ENCODE peak calls at places on chromosomes 16 and 17, in four cellular contexts. Q is A549, N is HepG2, I is K562. M is an unnamed sample.

GRCh38 chr17:45019177-45019711 is 32.2 kb downstream of the DCAKD start:
- DNase-seq in I (peak; percentile 70), N (no peak), Q (peak; percentile 71), M (no peak)

GRCh38 chr17:66755101-66755943 is 79.6 kb upstream of the CACNG5 start:
- DNase-seq in N (no peak), Q (no peak), I (no peak), M (no peak)

GRCh38 chr16:89434490-89434889 is 55.9 kb downstream of the ANKRD11 start:
- DNase-seq in N (no peak), Q (no peak), I (no peak), M (no peak)

GRCh38 chr17:30232015-30232821 is 3.3 kb downstream of the SLC6A4 start:
- DNase-seq in Q (no peak), N (no peak), I (no peak), M (no peak)

GRCh38 chr16:21950782-21951521 is 2.2 kb upstream of the UQCRC2 start:
- DNase-seq in Q (peak; percentile 54), N (peak; percentile 54), I (peak; percentile 44), M (no peak)

GRCh38 chr16:15757630-15758251 is 99.1 kb downstream of the MYH11 start:
- DNase-seq in I (peak; percentile 31), Q (no peak), N (no peak), M (peak; percentile 24)

GRCh38 chr17:28570716-28571254 is 539 bp downstream of the PIGS start:
- DNase-seq in I (peak; percentile 81), Q (peak; percentile 64), N (peak; percentile 47), M (peak; percentile 55)

GRCh38 chr16:3824121-3824795 is 56.3 kb downstream of the CREBBP start:
- DNase-seq in Q (no peak), I (no peak), N (no peak), M (no peak)

GRCh38 chr16:85199069-85199725 is 86.9 kb upstream of the CIBAR2 start:
- DNase-seq in Q (no peak), N (no peak), I (no peak), M (no peak)

GRCh38 chr16:8863594-8864424 is 5.0 kb downstream of the CARHSP1 start:
- DNase-seq in N (peak; percentile 100), I (peak; percentile 74), Q (no peak), M (peak; percentile 45)

GRCh38 chr17:13671341-13671740 is 69.6 kb upstream of the HS3ST3A1 start:
- DNase-seq in I (no peak), N (no peak), Q (no peak), M (no peak)

GRCh38 chr16:84815446-84815845 is 4.3 kb upstream of the CRISPLD2 start:
- DNase-seq in Q (no peak), N (no peak), I (no peak), M (no peak)

GRCh38 chr17:27295945-27296344 is 2.0 kb downstream of the WSB1 start:
- DNase-seq in Q (no peak), I (peak; percentile 40), N (no peak), M (no peak)

GRCh38 chr17:82684207-82684903 is 14.1 kb downstream of the RAB40B start:
- DNase-seq in N (no peak), I (no peak), Q (peak; percentile 81), M (no peak)

DNA sequence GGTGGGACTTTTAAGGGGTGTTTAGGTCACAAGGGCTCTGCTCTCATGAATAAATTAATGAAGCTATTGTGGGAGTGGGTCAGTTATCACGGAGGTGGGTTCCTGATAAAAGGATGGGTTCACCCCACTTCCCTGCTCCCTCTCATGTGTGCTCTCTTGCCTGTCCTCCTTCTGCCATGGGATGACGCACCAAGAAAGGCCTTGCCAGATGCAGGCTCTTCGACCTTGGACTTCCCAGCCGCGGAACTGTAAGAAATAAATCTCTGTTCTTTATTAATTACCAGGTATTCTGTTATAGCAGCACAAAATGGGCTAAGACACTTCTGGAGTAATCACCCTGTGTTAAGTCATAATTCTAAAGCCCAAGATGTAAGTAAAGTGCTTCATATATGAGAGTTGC is 141.5 kb downstream of the ASIC2 start:
- DNase-seq in I (no peak), Q (no peak), N (no peak), M (no peak)
- TF ChIP-seq NR3C1 in I (no peak), Q (no peak), N (no peak), M (no peak)

GRCh38 chr16:27364493-27365141 is 37.4 kb upstream of the IL21R start:
- DNase-seq in N (peak; percentile 97), I (no peak), Q (peak; percentile 44), M (no peak)

GRCh38 chr16:27365142-27366089 is 36.6 kb upstream of the IL21R start:
- DNase-seq in N (peak; percentile 58), I (no peak), Q (no peak), M (no peak)

GRCh38 chr16:27367463-27368357 is 34.3 kb upstream of the IL21R start:
- DNase-seq in I (peak; percentile 83), Q (peak; percentile 87), N (peak; percentile 56), M (peak; percentile 83)

GRCh38 chr16:27368358-27368722 is 33.6 kb upstream of the IL21R start:
- DNase-seq in N (no peak), I (no peak), Q (no peak), M (no peak)

DNA sequence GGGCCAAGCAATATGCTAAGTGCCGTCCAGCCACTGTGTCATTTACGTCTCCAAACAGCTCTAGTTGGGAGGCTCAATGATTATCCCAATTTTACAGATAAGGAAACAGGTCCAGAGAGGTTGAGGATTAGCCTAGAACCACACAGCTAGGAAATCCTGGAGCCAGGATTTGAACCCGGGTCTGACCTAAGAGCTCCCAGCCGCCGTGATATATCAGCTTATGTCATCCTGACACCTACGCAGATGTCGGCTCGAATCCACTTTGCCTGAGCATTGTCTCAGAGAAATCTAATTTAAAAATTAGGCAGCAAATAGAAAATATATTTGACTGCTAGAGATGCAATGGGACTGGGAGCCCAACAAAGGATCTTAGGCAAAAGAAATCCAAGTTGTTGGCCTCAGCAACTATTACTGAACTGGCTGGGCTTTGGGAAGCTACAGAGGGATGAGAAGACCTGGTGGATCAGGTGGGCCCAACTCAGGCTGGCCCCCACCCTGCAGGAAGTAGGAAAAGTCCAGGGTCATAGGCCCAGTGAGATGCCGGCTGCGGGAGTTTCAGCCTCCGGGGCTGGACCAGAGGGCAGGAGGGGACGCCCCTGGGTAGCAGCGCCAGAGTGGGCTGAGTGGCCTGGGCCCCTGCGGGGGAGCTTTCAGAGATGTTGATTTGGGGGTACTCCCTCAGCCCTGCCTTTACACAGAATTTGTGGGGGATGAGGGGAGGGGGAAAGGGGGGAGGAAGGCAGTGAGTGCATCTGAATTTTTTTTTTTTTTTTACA is 35.1 kb upstream of the IL21R start:
- DNase-seq in Q (no peak), I (no peak), N (no peak), M (no peak)
- TF ChIP-seq USF2 in Q (no peak), I (no peak), N (no peak), M (no peak)

DNA sequence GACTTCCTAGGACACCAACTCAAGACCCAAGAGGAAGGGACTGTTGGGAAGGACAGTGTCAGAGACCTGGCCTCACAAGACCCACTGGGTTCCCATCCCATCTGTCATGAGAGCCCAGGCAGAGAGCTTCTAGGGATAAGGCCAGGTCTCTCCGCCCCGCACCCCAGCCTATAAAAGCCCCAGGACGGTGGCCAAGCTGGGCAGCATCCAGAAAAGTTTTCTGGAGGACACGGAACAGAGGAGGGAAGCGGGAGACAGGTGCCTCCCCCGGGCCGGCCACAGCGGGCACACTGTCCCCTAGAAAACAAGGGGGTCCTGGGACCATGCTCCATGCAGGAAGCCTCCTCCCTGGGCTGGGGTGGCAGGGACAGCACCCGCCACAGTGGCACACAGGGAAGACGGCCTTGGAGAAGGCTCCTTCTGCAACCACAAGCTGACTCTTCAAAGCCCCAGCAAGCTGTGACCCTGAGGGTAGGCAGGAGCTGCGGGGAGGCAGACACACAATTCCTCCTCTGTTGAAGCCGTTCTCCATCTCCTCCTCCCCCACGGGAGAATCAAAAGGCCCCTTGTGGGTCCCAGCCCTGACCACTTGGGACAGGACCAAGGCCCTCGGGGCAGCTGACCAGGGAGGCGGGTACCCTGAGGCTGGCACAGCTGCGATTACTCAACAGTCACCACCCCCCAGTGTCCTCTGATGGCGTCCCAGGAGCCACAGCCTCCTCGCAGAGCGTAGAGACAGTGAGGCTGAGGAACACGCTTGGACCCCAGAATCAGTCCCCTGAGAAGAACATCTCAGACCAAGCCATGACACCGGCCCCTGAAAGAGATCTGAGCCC is 26.1 kb downstream of the TRPV3 start:
- DNase-seq in N (no peak), I (no peak), Q (no peak), M (no peak)
- TF ChIP-seq NR3C1 in N (no peak), I (no peak), Q (no peak), M (no peak)

DNA sequence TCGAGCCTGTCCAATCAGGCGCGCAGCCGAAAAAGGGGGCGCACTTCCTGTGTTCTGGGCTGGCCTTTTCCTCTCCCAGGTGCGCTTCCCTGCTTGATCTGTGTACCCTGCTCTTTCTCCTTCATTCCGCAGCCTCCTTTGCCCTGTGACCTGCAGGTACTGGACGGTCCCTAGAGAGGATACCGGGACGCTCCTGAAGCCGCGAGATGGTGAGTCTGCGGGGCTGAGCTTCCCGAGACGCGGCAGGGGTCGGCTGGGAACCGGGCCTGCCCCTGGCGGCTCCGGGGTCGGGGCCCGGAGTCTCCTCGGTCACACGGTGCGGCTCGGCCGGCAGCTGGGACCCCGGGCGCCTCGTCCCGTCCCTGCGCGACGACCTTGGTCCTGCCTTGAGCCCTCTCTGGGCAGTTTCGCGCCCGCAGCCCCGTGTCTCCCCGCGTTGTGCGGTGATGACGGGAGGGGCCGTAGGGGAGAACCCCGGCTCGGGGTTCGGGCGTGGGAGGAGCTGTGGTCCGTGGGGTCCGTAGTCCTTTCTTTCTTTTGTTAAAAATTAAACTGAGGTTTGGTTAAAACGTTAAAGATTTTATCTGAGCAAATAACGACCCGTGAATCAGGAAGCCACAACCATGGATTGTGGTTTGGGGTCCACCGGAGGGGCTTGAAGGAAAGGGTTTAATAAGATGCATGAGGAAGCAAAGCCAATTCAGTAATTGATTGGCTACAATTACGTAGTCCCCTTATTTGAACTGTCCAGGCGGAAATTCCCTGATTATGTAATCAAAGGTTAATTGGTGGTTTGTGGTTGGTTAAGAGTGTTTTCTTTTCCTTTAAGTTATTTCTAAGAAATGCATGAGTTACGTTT is 172.8 kb upstream of the ZNF267 start:
- DNase-seq in Q (no peak), I (peak; percentile 93), N (peak; percentile 90), M (peak; percentile 93)
- TF ChIP-seq USF2 in Q (no peak), I (no peak), N (no peak), M (no peak)

GRCh38 chr16:50167603-50168002 is 14.5 kb downstream of the TENT4B start:
- DNase-seq in Q (no peak), N (no peak), I (no peak), M (no peak)
- TF ChIP-seq NR3C1 in Q (no peak), N (no peak), I (no peak), M (no peak)

GRCh38 chr16:67719778-67720144 is 645 bp upstream of the GFOD2 start:
- DNase-seq in N (peak; percentile 48), I (peak; percentile 72), Q (peak; percentile 58), M (no peak)
- TF ChIP-seq USF2 in N (peak; percentile 46), I (peak; percentile 63), Q (peak; percentile 62), M (peak; percentile 30)

GRCh38 chr16:66127459-66128362 is 238.8 kb upstream of the CDH5 start:
- DNase-seq in Q (no peak), N (no peak), I (no peak), M (peak; percentile 33)
- TF ChIP-seq NR3C1 in Q (no peak), N (no peak), I (no peak), M (no peak)

GRCh38 chr16:87276091-87276561 is 41.1 kb downstream of the C16orf95 start:
- DNase-seq in I (no peak), N (no peak), Q (no peak), M (no peak)
- TF ChIP-seq USF2 in I (no peak), N (no peak), Q (no peak), M (no peak)

GRCh38 chr16:53991181-53992056 is 287.5 kb downstream of the FTO start:
- DNase-seq in I (no peak), N (peak; percentile 70), Q (no peak), M (no peak)
- TF ChIP-seq NR3C1 in I (no peak), N (no peak), Q (no peak), M (no peak)

M was measured in WTC11.